ENCODE peak calls at places on chromosomes 3 and 15, in eight cellular contexts. S, N, M, F, I, P, K and J are unnamed samples.

GRCh38 chr15:89815769-89816168 is 1.1 kb upstream of the ANPEP start:
- DNase-seq in S (no peak), N (no peak), M (no peak), F (no peak), I (no peak), P (no peak), K (no peak), J (no peak)

GRCh38 chr15:78034495-78035191 is 42.9 kb downstream of the TBC1D2B start:
- DNase-seq in S (no peak), N (peak), M (no peak), F (peak), I (peak), P (no peak), K (no peak), J (no peak)

GRCh38 chr3:12916159-12916558 is 74.8 kb upstream of the RPL32 start:
- DNase-seq in S (no peak), N (no peak), M (no peak), F (peak), I (no peak), P (no peak), K (no peak), J (no peak)

GRCh38 chr15:45157056-45157455 is 27.3 kb downstream of the DUOX1 start:
- DNase-seq in S (peak), N (no peak), M (peak), F (no peak), I (no peak), P (no peak), K (no peak), J (no peak)

GRCh38 chr3:184414418-184415228 is 34.8 kb downstream of the CHRD start:
- DNase-seq in S (no peak), N (no peak), M (no peak), F (no peak), I (no peak), P (no peak), K (peak), J (no peak)

GRCh38 chr15:96367436-96368200 is 37.1 kb downstream of the NR2F2 start:
- DNase-seq in S (no peak), N (no peak), M (no peak), F (no peak), I (no peak), P (no peak), K (no peak), J (no peak)

GRCh38 chr15:64634576-64635485 is 140.6 kb downstream of the RBPMS2 start:
- DNase-seq in S (no peak), N (no peak), M (peak), F (no peak), I (no peak), P (no peak), K (no peak), J (no peak)

GRCh38 chr3:52446631-52447511 is 2.0 kb upstream of the SEMA3G start:
- DNase-seq in S (peak), N (peak), M (no peak), F (peak), I (peak), P (peak), K (peak), J (peak)

GRCh38 chr15:73885954-73886700 is 12.8 kb downstream of the TBC1D21 start:
- DNase-seq in S (no peak), N (peak), M (no peak), F (no peak), I (no peak), P (no peak), K (no peak), J (no peak)

GRCh38 chr3:55650011-55650410 is 162.9 kb upstream of the WNT5A start:
- DNase-seq in S (no peak), N (no peak), M (no peak), F (no peak), I (no peak), P (no peak), K (no peak), J (no peak)

GRCh38 chr3:187799942-187800637 is 54.8 kb upstream of the BCL6 start:
- DNase-seq in S (no peak), N (no peak), M (no peak), F (no peak), I (no peak), P (no peak), K (no peak), J (no peak)

GRCh38 chr15:35281515-35281914 is 196.4 kb upstream of the NANOGP8 start:
- DNase-seq in S (peak), N (no peak), M (peak), F (no peak), I (no peak), P (no peak), K (no peak), J (no peak)

GRCh38 chr3:141091416-141091815 is 40.3 kb downstream of the SPSB4 start:
- DNase-seq in S (no peak), N (no peak), M (no peak), F (no peak), I (no peak), P (no peak), K (no peak), J (no peak)

GRCh38 chr3:141093971-141094401 is 42.8 kb downstream of the SPSB4 start:
- DNase-seq in S (peak), N (peak), M (peak), F (no peak), I (no peak), P (peak), K (no peak), J (no peak)

GRCh38 chr3:141094851-141095545 is 43.9 kb downstream of the SPSB4 start:
- DNase-seq in S (no peak), N (no peak), M (peak), F (no peak), I (no peak), P (peak), K (no peak), J (no peak)

GRCh38 chr3:141092663-141093062 is 41.5 kb downstream of the SPSB4 start:
- DNase-seq in S (no peak), N (no peak), M (no peak), F (no peak), I (no peak), P (no peak), K (no peak), J (no peak)

GRCh38 chr3:141093397-141093796 is 42.2 kb downstream of the SPSB4 start:
- DNase-seq in S (peak), N (no peak), M (peak), F (no peak), I (no peak), P (no peak), K (peak), J (no peak)
- H3K27ac ChIP-seq in S (peak), N (no peak), M (no peak), F (no peak), I (no peak), P (no peak), K (no peak), J (no peak)

GRCh38 chr3:68997887-68998286 is 15.6 kb downstream of the EOGT start:
- DNase-seq in S (peak), N (no peak), M (no peak), F (no peak), I (no peak), P (no peak), K (no peak), J (no peak)

GRCh38 chr3:68999605-69000004 is 13.9 kb downstream of the EOGT start:
- DNase-seq in S (no peak), N (no peak), M (no peak), F (no peak), I (no peak), P (no peak), K (no peak), J (no peak)

DNA sequence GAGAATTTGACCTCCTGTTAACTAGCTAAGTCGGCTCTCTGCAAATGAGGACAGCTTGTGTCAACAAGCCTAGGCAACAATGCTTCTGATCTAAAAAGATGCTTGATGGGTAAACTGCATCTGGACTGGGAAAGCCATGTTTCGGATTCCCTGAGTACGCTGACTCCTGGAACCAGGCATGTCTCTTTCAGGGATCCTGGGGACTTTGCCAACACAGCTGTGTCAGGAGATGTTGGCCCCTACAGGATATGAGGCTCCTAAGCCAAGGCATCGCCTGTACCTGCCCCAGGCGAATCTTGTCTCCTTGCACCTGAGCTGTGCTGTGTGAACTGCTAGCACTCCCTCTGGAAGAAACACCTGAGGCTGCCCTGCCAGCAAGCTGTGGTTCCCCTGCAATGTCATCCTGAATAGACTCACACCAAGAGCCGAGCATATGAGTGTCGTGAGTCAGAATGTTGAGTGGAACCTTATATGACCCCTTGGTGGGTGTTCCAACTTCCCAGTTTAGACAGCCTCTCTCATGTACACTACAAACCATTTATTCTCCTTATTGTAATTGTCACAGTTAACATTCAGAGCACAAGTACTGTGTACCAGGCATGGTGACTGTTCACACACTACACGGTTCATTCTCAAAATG is 17.0 kb downstream of the EOGT start:
- DNase-seq in S (peak), N (no peak), M (peak), F (no peak), I (no peak), P (no peak), K (no peak), J (no peak)
- TF ChIP-seq CTCF in S (no peak), N (no peak), M (no peak), F (no peak), I (no peak), P (no peak), K (no peak), J (no peak)

GRCh38 chr15:52673312-52673711 is 5.9 kb downstream of the ATOSA start:
- DNase-seq in S (no peak), N (no peak), M (no peak), F (no peak), I (no peak), P (no peak), K (no peak), J (no peak)
- H3K27ac ChIP-seq in S (no peak), N (no peak), M (no peak), F (no peak), I (peak), P (no peak), K (no peak), J (no peak)

GRCh38 chr3:70722018-70722417 is 409.6 kb upstream of the MDFIC2 start:
- DNase-seq in S (no peak), N (no peak), M (no peak), F (no peak), I (no peak), P (no peak), K (no peak), J (no peak)

GRCh38 chr3:70712449-70713082 is 400.1 kb upstream of the MDFIC2 start:
- DNase-seq in S (no peak), N (no peak), M (no peak), F (no peak), I (peak), P (no peak), K (no peak), J (no peak)

GRCh38 chr3:70716832-70717231 is 404.4 kb upstream of the MDFIC2 start:
- DNase-seq in S (no peak), N (no peak), M (peak), F (no peak), I (no peak), P (peak), K (no peak), J (no peak)
- TF ChIP-seq CTCF in S (peak), N (no peak), M (peak), F (no peak), I (peak), P (no peak), K (no peak), J (no peak)

GRCh38 chr3:197040679-197041078 is 11.1 kb upstream of the MELTF start:
- DNase-seq in S (no peak), N (no peak), M (no peak), F (no peak), I (no peak), P (no peak), K (no peak), J (no peak)
- H3K27ac ChIP-seq in S (no peak), N (no peak), M (no peak), F (no peak), I (no peak), P (no peak), K (no peak), J (no peak)

DNA sequence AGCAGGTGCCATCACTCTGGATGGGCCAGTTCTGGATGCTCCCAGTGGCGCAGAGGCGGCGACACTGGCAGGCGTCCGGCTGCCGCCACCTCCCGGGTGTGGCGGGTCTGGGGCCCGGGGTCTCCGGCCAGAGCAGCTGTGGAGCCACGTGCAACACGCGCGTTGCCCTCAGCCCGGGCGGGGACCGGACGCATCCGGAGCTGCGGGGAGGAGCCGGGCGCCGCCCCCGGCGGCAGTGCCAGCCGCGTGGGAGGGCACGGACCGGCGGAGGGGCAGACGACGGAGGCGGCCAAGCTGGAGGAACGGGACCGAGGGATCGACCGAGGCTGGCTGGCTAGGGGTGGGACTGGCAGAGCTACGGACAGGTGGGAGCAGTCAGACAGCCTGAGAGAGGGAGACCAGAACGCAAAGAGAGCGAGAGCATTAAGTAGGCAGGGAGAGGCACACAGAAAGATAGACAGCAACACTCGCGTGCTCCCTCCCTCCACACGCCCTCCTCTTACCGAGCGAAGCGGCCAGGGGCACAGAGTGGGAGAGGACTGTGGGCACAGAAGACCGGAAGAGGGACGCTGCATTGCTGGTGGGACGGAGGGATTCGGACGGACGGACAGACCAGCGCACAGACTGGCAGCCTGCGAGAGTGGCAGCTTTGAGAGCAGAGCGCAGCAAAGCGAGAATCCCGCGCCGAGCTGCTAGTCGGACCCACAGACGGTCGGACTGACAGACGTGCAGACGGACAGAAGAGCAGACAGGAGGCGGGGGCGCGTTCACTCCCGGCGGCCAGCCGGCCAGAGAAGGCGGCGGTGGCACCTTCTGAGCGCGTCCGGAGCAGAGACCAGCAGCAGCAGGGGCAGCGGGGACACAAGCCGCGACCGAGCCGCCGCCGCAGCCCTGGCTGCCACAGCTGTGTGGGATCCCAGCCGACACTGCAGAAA is at the start of gene ARPP21:
- DNase-seq in S (no peak), N (no peak), M (peak), F (no peak), I (peak), P (no peak), K (no peak), J (peak)
- TF ChIP-seq CTCF in S (no peak), N (no peak), M (no peak), F (no peak), I (no peak), P (no peak), K (no peak), J (no peak)

GRCh38 chr15:99124641-99125040 is 19.8 kb downstream of the SYNM start:
- DNase-seq in S (no peak), N (no peak), M (no peak), F (no peak), I (no peak), P (no peak), K (no peak), J (no peak)
- H3K27ac ChIP-seq in S (peak), N (peak), M (no peak), F (no peak), I (no peak), P (no peak), K (no peak), J (no peak)

GRCh38 chr3:8727793-8728517 is 5.6 kb upstream of the CAV3 start:
- DNase-seq in S (no peak), N (no peak), M (no peak), F (no peak), I (no peak), P (no peak), K (no peak), J (no peak)
- TF ChIP-seq CTCF in S (no peak), N (no peak), M (no peak), F (no peak), I (no peak), P (no peak), K (no peak), J (no peak)

DNA sequence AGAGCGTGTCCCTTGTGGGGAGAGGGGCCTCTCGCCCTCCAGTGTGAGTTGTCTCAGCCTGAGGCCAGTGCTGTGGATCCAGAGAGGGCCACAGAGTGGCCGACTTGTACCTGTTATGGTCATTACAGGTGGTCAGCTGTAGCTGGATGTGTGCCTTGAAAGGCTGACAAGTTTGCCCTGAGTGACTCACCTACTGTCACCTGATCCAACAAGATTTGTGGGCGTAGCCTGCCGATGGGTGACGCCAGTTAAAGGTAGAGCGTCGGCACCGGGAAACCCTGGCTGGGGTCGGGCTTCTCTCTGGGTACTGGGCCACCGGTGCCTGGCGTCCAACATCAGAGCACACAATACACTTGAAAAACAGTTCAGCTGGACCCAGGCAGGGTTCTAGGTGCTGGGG is 2.8 kb upstream of the ISG20 start:
- DNase-seq in S (peak), N (peak), M (no peak), F (peak), I (no peak), P (no peak), K (no peak), J (no peak)
- H3K27ac ChIP-seq in S (peak), N (peak), M (peak), F (peak), I (peak), P (no peak), K (no peak), J (no peak)